ENCODE peak calls at places on chromosomes 7 and 10, in six cellular contexts. R, A, G, O, I and X are unnamed samples.

GRCh38 chr10:6351540-6351939 is 148.8 kb downstream of the PFKFB3 start:
- DNase-seq in A (no peak), I (peak; percentile 4), G (no peak), R (no peak), O (no peak), X (no peak)

GRCh38 chr10:4780782-4781181 is 45.2 kb upstream of the AKR1E2 start:
- DNase-seq in I (no peak), R (no peak), O (no peak), A (no peak), G (no peak), X (no peak)

GRCh38 chr7:124077546-124077945 is 44.7 kb upstream of the TMEM229A start:
- DNase-seq in I (no peak), G (no peak), A (no peak), R (no peak), O (no peak), X (no peak)

GRCh38 chr7:34064511-34065158 is 159.3 kb downstream of the BMPER start:
- DNase-seq in G (no peak), R (no peak), I (no peak), O (no peak), A (no peak), X (no peak)

GRCh38 chr7:26668821-26669220 is 195.6 kb downstream of the SKAP2 start:
- DNase-seq in A (no peak), O (no peak), G (no peak), R (no peak), I (no peak), X (no peak)

GRCh38 chr7:116706668-116707126 is 34.7 kb downstream of the MET start:
- DNase-seq in A (no peak), O (no peak), G (no peak), R (no peak), I (no peak), X (no peak)

GRCh38 chr7:87886875-87887274 is 10.6 kb downstream of the DBF4 start:
- DNase-seq in I (peak; percentile 54), G (no peak), R (no peak), O (peak; percentile 0), A (no peak), X (peak; percentile 5)

GRCh38 chr10:30540286-30540685 is 89.3 kb downstream of the LYZL2 start:
- DNase-seq in R (no peak), A (no peak), I (no peak), G (no peak), O (no peak), X (no peak)

GRCh38 chr7:913736-914520 is 37.6 kb downstream of the GET4 start:
- DNase-seq in G (no peak), O (no peak), R (no peak), A (no peak), I (no peak), X (no peak)

GRCh38 chr7:44131173-44132009 is 8.0 kb upstream of the POLD2 start:
- DNase-seq in A (no peak), G (no peak), I (no peak), O (no peak), R (no peak), X (no peak)

GRCh38 chr7:22402250-22402649 is 45.3 kb upstream of the RAPGEF5 start:
- DNase-seq in R (no peak), A (no peak), O (no peak), I (no peak), G (no peak), X (no peak)

GRCh38 chr7:43431020-43431595 is 151.8 kb upstream of the STK17A start:
- DNase-seq in G (no peak), A (no peak), R (no peak), I (no peak), O (no peak), X (no peak)

GRCh38 chr10:37976091-37976879 is at the start of gene ZNF25:
- DNase-seq in R (peak; percentile 99), G (peak; percentile 93), A (peak; percentile 89), I (peak; percentile 100), O (peak; percentile 97), X (peak; percentile 97)

GRCh38 chr10:4407783-4408182 is 418.2 kb upstream of the AKR1E2 start:
- DNase-seq in A (no peak), O (no peak), I (peak; percentile 61), R (no peak), G (no peak), X (no peak)

GRCh38 chr7:135493362-135493761 is 16.5 kb downstream of the CNOT4 start:
- DNase-seq in A (no peak), I (no peak), R (no peak), G (no peak), O (no peak), X (no peak)

GRCh38 chr10:87860156-87860795 is 3.1 kb downstream of the KLLN start:
- DNase-seq in R (no peak), A (no peak), O (peak; percentile 43), I (peak; percentile 85), G (no peak), X (peak; percentile 67)

GRCh38 chr10:96448021-96448457 is 65.7 kb downstream of the TLL2 start:
- DNase-seq in G (no peak), O (no peak), A (no peak), R (no peak), I (no peak), X (no peak)

GRCh38 chr10:115093776-115094361 is 704 bp downstream of the ATRNL1 start:
- DNase-seq in I (peak; percentile 13), O (peak; percentile 37), R (no peak), G (no peak), A (no peak), X (peak; percentile 37)

GRCh38 chr7:154252046-154252445 is 199.8 kb downstream of the DPP6 start:
- DNase-seq in G (no peak), I (no peak), O (no peak), R (no peak), A (no peak), X (no peak)

GRCh38 chr7:29071203-29071804 is 75.0 kb downstream of the CPVL start:
- DNase-seq in G (no peak), O (no peak), R (no peak), A (no peak), I (no peak), X (no peak)

GRCh38 chr7:28708033-28708451 is 250.1 kb downstream of the TRIL start:
- DNase-seq in R (peak; percentile 40), A (no peak), O (no peak), G (no peak), I (no peak), X (no peak)

GRCh38 chr7:94003446-94004023 is 620 bp downstream of the BET1 start:
- DNase-seq in G (no peak), O (peak; percentile 27), R (no peak), A (no peak), I (no peak), X (no peak)

GRCh38 chr7:81501220-81501619 is 268.6 kb downstream of the HGF start:
- DNase-seq in O (no peak), I (peak; percentile 33), G (no peak), R (no peak), A (no peak), X (no peak)

GRCh38 chr7:121081327-121081936 is 92.9 kb downstream of the CPED1 start:
- DNase-seq in R (no peak), A (no peak), O (peak; percentile 63), G (no peak), I (peak; percentile 86), X (peak; percentile 13)

GRCh38 chr10:12513775-12514663 is 164.7 kb downstream of the CAMK1D start:
- DNase-seq in R (no peak), O (peak; percentile 88), I (peak; percentile 14), G (peak; percentile 20), A (no peak), X (no peak)

GRCh38 chr7:69845721-69846495 is 247.6 kb downstream of the AUTS2 start:
- DNase-seq in A (no peak), O (peak; percentile 50), R (no peak), I (peak; percentile 20), G (no peak), X (no peak)

GRCh38 chr10:95262763-95263518 is 27.9 kb downstream of the PDLIM1 start:
- DNase-seq in I (no peak), O (no peak), G (no peak), R (no peak), A (no peak), X (no peak)

GRCh38 chr7:85851571-85852193 is 664.8 kb upstream of the SEMA3D start:
- DNase-seq in O (no peak), G (no peak), A (no peak), R (no peak), I (peak; percentile 31), X (no peak)

GRCh38 chr7:26937306-26937705 is 72.9 kb upstream of the SKAP2 start:
- DNase-seq in A (no peak), I (no peak), R (no peak), G (no peak), O (no peak), X (no peak)

GRCh38 chr7:51024867-51025266 is 242.2 kb upstream of the GRB10 start:
- DNase-seq in O (no peak), I (no peak), A (no peak), G (peak; percentile 31), R (no peak), X (no peak)

GRCh38 chr10:71440506-71441035 is 43.9 kb downstream of the CDH23 start:
- DNase-seq in G (no peak), A (no peak), O (no peak), I (no peak), R (no peak), X (no peak)

GRCh38 chr10:86253171-86254072 is 113.2 kb downstream of the GRID1 start:
- DNase-seq in A (no peak), R (no peak), I (no peak), G (peak; percentile 28), O (peak; percentile 56), X (no peak)

GRCh38 chr7:99498546-99498944 is 1.5 kb downstream of the ZNF394 start:
- DNase-seq in G (no peak), O (no peak), A (no peak), R (no peak), I (peak; percentile 51), X (no peak)

GRCh38 chr7:17989546-17989945 is 38.1 kb downstream of the PRPS1L1 start:
- DNase-seq in A (no peak), I (no peak), O (no peak), G (no peak), R (no peak), X (no peak)

GRCh38 chr7:87530126-87530525 is 54.6 kb upstream of the ABCB4 start:
- DNase-seq in G (no peak), R (no peak), O (no peak), A (no peak), I (no peak), X (no peak)

GRCh38 chr10:76711374-76711997 is 926.1 kb downstream of the KCNMA1 start:
- DNase-seq in A (no peak), O (peak; percentile 28), G (no peak), R (no peak), I (no peak), X (no peak)

GRCh38 chr7:75716992-75717626 is 21.6 kb downstream of the HIP1 start:
- DNase-seq in O (no peak), I (no peak), G (no peak), R (no peak), A (no peak), X (no peak)

GRCh38 chr7:44638611-44639557 is 32.5 kb downstream of the OGDH start:
- DNase-seq in R (peak; percentile 43), O (no peak), A (peak; percentile 55), G (no peak), I (peak; percentile 82), X (peak; percentile 80)

GRCh38 chr7:31261373-31261772 is 79.2 kb downstream of the NEUROD6 start:
- DNase-seq in I (no peak), A (no peak), O (no peak), R (no peak), G (no peak), X (no peak)

GRCh38 chr10:14439451-14440259 is 108.9 kb upstream of the FRMD4A start:
- DNase-seq in G (no peak), R (no peak), I (no peak), O (no peak), A (no peak), X (no peak)